ENCODE peak calls at places on chromosomes 1 and 21, in six cellular contexts. J is HepG2, A is K562, N is GM12878, Y is endothelial cell of umbilical vein, L is A549. F is an unnamed sample.
A peak's percentile ranks its signal among the peaks of the same experiment; 100 is the strongest.

GRCh38 chr21:32196001-32196400 is 82.8 kb downstream of the MIS18A start:
- DNase-seq in J (no peak), A (no peak), N (no peak), Y (no peak), L (no peak), F (no peak)

GRCh38 chr1:55427576-55427975 is 212.4 kb upstream of the USP24 start:
- DNase-seq in J (no peak), A (no peak), N (no peak), Y (no peak), L (no peak), F (no peak)

GRCh38 chr21:46069719-46070279 is 28.1 kb upstream of the COL6A2 start:
- DNase-seq in J (no peak), A (no peak), N (no peak), Y (no peak), L (no peak), F (no peak)

GRCh38 chr1:159009287-159009686 is 420 bp upstream of the IFI16 start:
- DNase-seq in J (no peak), A (no peak), N (no peak), Y (no peak), L (no peak), F (peak; percentile 22)

GRCh38 chr1:171794085-171794484 is 12.6 kb downstream of the METTL13 start:
- DNase-seq in J (peak; percentile 3), A (no peak), N (no peak), Y (no peak), L (no peak), F (peak; percentile 80)

GRCh38 chr21:42460391-42461184 is 35.4 kb downstream of the RSPH1 start:
- DNase-seq in J (no peak), A (no peak), N (peak; percentile 83), Y (no peak), L (no peak), F (no peak)

GRCh38 chr1:148354284-148354869 is 128.7 kb downstream of the PPIAL4G start:
- DNase-seq in J (no peak), A (no peak), N (no peak), Y (no peak), L (no peak), F (no peak)

GRCh38 chr1:154760469-154760933 is 109.6 kb downstream of the KCNN3 start:
- DNase-seq in J (peak; percentile 17), A (peak; percentile 83), N (no peak), Y (peak; percentile 19), L (peak; percentile 72), F (peak; percentile 25)

GRCh38 chr1:231836227-231836893 is 209.8 kb downstream of the DISC1 start:
- DNase-seq in J (peak; percentile 95), A (no peak), N (no peak), Y (peak; percentile 6), L (no peak), F (no peak)

GRCh38 chr21:31974454-31974985 is 101.7 kb downstream of the HUNK start:
- DNase-seq in J (no peak), A (no peak), N (no peak), Y (no peak), L (no peak), F (peak; percentile 87)

GRCh38 chr1:156663178-156663577 is 14.0 kb downstream of the NES start:
- DNase-seq in J (no peak), A (peak; percentile 62), N (no peak), Y (peak; percentile 39), L (no peak), F (no peak)

GRCh38 chr21:35995522-35996088 is 64.7 kb downstream of the SETD4 start:
- DNase-seq in J (peak; percentile 32), A (no peak), N (no peak), Y (no peak), L (no peak), F (no peak)

GRCh38 chr1:225767591-225768540 is 9.8 kb upstream of the SRP9 start:
- DNase-seq in J (peak; percentile 94), A (no peak), N (no peak), Y (peak; percentile 48), L (no peak), F (no peak)

GRCh38 chr1:74549351-74549750 is 36.9 kb upstream of the LRRC53 start:
- DNase-seq in J (no peak), A (no peak), N (no peak), Y (no peak), L (no peak), F (no peak)

GRCh38 chr21:15121655-15122120 is 56.9 kb upstream of the NRIP1 start:
- DNase-seq in J (peak; percentile 79), A (no peak), N (no peak), Y (peak; percentile 61), L (no peak), F (no peak)

GRCh38 chr1:170230323-170230722 is 84.6 kb downstream of the NTMT2 start:
- DNase-seq in J (no peak), A (no peak), N (no peak), Y (no peak), L (no peak), F (no peak)

GRCh38 chr1:27592600-27593340 is 11.2 kb downstream of the AHDC1 start:
- DNase-seq in J (no peak), A (no peak), N (no peak), Y (no peak), L (no peak), F (no peak)

GRCh38 chr1:230273141-230273710 is 152.9 kb downstream of the PGBD5 start:
- DNase-seq in J (no peak), A (no peak), N (no peak), Y (no peak), L (no peak), F (no peak)

GRCh38 chr21:28104346-28104745 is 888.3 kb downstream of the LTN1 start:
- DNase-seq in J (no peak), A (no peak), N (no peak), Y (no peak), L (no peak), F (no peak)

GRCh38 chr1:89605692-89606091 is 27.2 kb upstream of the LRRC8C start:
- DNase-seq in J (peak; percentile 75), A (no peak), N (no peak), Y (peak; percentile 82), L (no peak), F (no peak)

GRCh38 chr1:98391175-98391574 is 270.3 kb upstream of the SNX7 start:
- DNase-seq in J (no peak), A (no peak), N (no peak), Y (no peak), L (no peak), F (no peak)

GRCh38 chr1:98387701-98388100 is 273.8 kb upstream of the SNX7 start:
- DNase-seq in J (no peak), A (no peak), N (no peak), Y (no peak), L (no peak), F (no peak)

GRCh38 chr1:98386675-98387440 is 274.7 kb upstream of the SNX7 start:
- DNase-seq in J (no peak), A (no peak), N (no peak), Y (no peak), L (no peak), F (no peak)

GRCh38 chr1:98388431-98388830 is 273.1 kb upstream of the SNX7 start:
- DNase-seq in J (no peak), A (no peak), N (peak; percentile 20), Y (peak; percentile 91), L (no peak), F (peak; percentile 51)

DNA sequence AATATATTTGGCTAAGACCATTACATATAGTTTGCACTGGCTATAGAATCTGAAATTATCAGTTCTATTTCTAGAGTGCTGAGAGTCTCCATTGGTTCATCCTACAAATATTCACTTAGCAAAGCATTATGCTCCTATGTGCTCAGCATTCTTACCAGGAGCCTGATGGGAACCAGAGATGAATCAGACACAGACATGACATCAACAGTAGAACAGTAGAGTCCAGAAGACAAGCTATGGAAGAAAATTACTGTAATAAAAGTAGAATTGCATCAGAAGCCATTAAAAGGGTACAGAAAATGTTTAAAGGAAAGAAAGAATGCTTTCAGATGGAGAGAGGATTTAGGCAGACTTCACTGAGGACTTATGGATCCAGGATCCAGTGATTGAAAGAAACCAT is 271.7 kb upstream of the SNX7 start:
- DNase-seq in J (no peak), A (no peak), N (no peak), Y (peak; percentile 6), L (no peak), F (no peak)
- TF ChIP-seq MYC in J (no peak), A (no peak), N (no peak), Y (no peak), L (no peak), F (no peak)

GRCh38 chr1:194442911-194443310 is 1256.5 kb upstream of the B3GALT2 start:
- DNase-seq in J (no peak), A (no peak), N (no peak), Y (no peak), L (no peak), F (no peak)
- TF ChIP-seq MYC in J (no peak), A (no peak), N (no peak), Y (no peak), L (no peak), F (no peak)

GRCh38 chr1:199404976-199405375 is 622.5 kb upstream of the NR5A2 start:
- DNase-seq in J (no peak), A (no peak), N (no peak), Y (no peak), L (no peak), F (no peak)
- TF ChIP-seq MYC in J (no peak), A (no peak), N (no peak), Y (no peak), L (no peak), F (no peak)

DNA sequence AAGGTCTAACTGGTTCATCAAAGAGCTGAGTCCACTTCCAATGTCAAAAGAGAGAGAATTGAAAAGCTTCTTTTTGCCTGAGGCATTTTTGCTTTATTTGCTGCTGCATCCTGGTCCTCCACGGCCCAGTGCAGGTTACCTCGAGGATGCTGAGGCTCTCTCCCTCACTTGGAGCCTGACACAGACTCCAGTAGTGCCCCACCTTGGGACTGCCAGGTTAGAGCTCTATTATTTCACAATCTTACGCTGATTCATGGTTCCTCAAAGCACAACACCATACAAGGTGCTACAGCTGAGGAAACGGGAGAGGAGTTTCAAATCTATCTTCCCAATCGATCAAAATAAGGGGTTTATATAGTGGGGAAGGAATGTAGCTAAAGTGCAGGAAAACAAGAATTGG is 13.6 kb upstream of the PLPPR4 start:
- DNase-seq in J (no peak), A (no peak), N (no peak), Y (no peak), L (no peak), F (no peak)
- TF ChIP-seq MYC in J (no peak), A (no peak), N (no peak), Y (no peak), L (no peak), F (no peak)

GRCh38 chr1:214002472-214002871 is 14.7 kb downstream of the PROX1 start:
- DNase-seq in J (peak; percentile 78), A (peak; percentile 28), N (no peak), Y (peak; percentile 95), L (no peak), F (no peak)
- TF ChIP-seq MYC in J (no peak), A (no peak), N (no peak), Y (no peak), L (no peak), F (no peak)

F was measured in NB4.